ENCODE peak calls at places on chromosomes 3 and 15, in seven cellular contexts. One of them, this sample, is unnamed.

GRCh38 chr3:13143381-13144004 is 70.3 kb upstream of the IQSEC1 start:
- DNase-seq in occipital lobe: no peak
- DNase-seq in fibroblast of the aortic adventitia: no peak
- DNase-seq in NCI-H1436: no peak
- DNase-seq in glutamatergic neuron: no peak
- DNase-seq in left colon: no peak
- DNase-seq in amniotic stem cell: no peak
- DNase-seq in this sample: no peak

GRCh38 chr3:113736548-113737089 is 9.4 kb downstream of the NAA50 start:
- DNase-seq in occipital lobe: no peak
- DNase-seq in fibroblast of the aortic adventitia: peak; percentile 86
- DNase-seq in NCI-H1436: peak; percentile 57
- DNase-seq in glutamatergic neuron: no peak
- DNase-seq in left colon: no peak
- DNase-seq in amniotic stem cell: peak; percentile 18
- DNase-seq in this sample: no peak

GRCh38 chr3:9204253-9205005 is 45.0 kb downstream of the SRGAP3 start:
- DNase-seq in occipital lobe: peak; percentile 37
- DNase-seq in fibroblast of the aortic adventitia: no peak
- DNase-seq in NCI-H1436: no peak
- DNase-seq in glutamatergic neuron: peak; percentile 43
- DNase-seq in left colon: no peak
- DNase-seq in amniotic stem cell: no peak
- DNase-seq in this sample: peak; percentile 61

GRCh38 chr15:43517354-43518072 is at the start of gene MAP1A:
- DNase-seq in occipital lobe: peak; percentile 79
- DNase-seq in fibroblast of the aortic adventitia: peak; percentile 70
- DNase-seq in NCI-H1436: peak; percentile 76
- DNase-seq in glutamatergic neuron: peak; percentile 82
- DNase-seq in left colon: peak; percentile 47
- DNase-seq in amniotic stem cell: no peak
- DNase-seq in this sample: peak; percentile 64

GRCh38 chr3:33884204-33884561 is 85.8 kb downstream of the PDCD6IP start:
- DNase-seq in occipital lobe: peak; percentile 46
- DNase-seq in fibroblast of the aortic adventitia: peak; percentile 63
- DNase-seq in NCI-H1436: no peak
- DNase-seq in glutamatergic neuron: no peak
- DNase-seq in left colon: no peak
- DNase-seq in amniotic stem cell: no peak
- DNase-seq in this sample: no peak

GRCh38 chr3:194472290-194472920 is 14.4 kb downstream of the ATP13A3 start:
- DNase-seq in occipital lobe: no peak
- DNase-seq in fibroblast of the aortic adventitia: peak; percentile 86
- DNase-seq in NCI-H1436: peak; percentile 74
- DNase-seq in glutamatergic neuron: no peak
- DNase-seq in left colon: no peak
- DNase-seq in amniotic stem cell: peak; percentile 49
- DNase-seq in this sample: peak; percentile 27

GRCh38 chr3:168889666-168890065 is 773.8 kb downstream of the MECOM start:
- DNase-seq in occipital lobe: no peak
- DNase-seq in fibroblast of the aortic adventitia: no peak
- DNase-seq in NCI-H1436: no peak
- DNase-seq in glutamatergic neuron: no peak
- DNase-seq in left colon: no peak
- DNase-seq in amniotic stem cell: no peak
- DNase-seq in this sample: no peak

GRCh38 chr3:71035314-71035713 is 548.2 kb downstream of the FOXP1 start:
- DNase-seq in occipital lobe: no peak
- DNase-seq in fibroblast of the aortic adventitia: peak; percentile 51
- DNase-seq in NCI-H1436: no peak
- DNase-seq in glutamatergic neuron: no peak
- DNase-seq in left colon: peak; percentile 80
- DNase-seq in amniotic stem cell: no peak
- DNase-seq in this sample: no peak

GRCh38 chr3:38585791-38586420 is 63.6 kb downstream of the SCN5A start:
- DNase-seq in occipital lobe: no peak
- DNase-seq in fibroblast of the aortic adventitia: no peak
- DNase-seq in NCI-H1436: no peak
- DNase-seq in glutamatergic neuron: no peak
- DNase-seq in left colon: peak; percentile 20
- DNase-seq in amniotic stem cell: no peak
- DNase-seq in this sample: no peak

GRCh38 chr3:96209703-96210102 is 604.7 kb upstream of the EPHA6 start:
- DNase-seq in occipital lobe: no peak
- DNase-seq in fibroblast of the aortic adventitia: no peak
- DNase-seq in NCI-H1436: no peak
- DNase-seq in glutamatergic neuron: no peak
- DNase-seq in left colon: no peak
- DNase-seq in amniotic stem cell: no peak
- DNase-seq in this sample: no peak

GRCh38 chr15:70856177-70856883 is 2.4 kb upstream of the LARP6 start:
- DNase-seq in occipital lobe: no peak
- DNase-seq in fibroblast of the aortic adventitia: peak; percentile 73
- DNase-seq in NCI-H1436: no peak
- DNase-seq in glutamatergic neuron: no peak
- DNase-seq in left colon: no peak
- DNase-seq in amniotic stem cell: no peak
- DNase-seq in this sample: no peak

GRCh38 chr3:46580675-46581074 is 14.6 kb upstream of the LRRC2 start:
- DNase-seq in occipital lobe: no peak
- DNase-seq in fibroblast of the aortic adventitia: no peak
- DNase-seq in NCI-H1436: no peak
- DNase-seq in glutamatergic neuron: no peak
- DNase-seq in left colon: no peak
- DNase-seq in amniotic stem cell: no peak
- DNase-seq in this sample: no peak

GRCh38 chr3:192875971-192876565 is 41.6 kb downstream of the MB21D2 start:
- DNase-seq in occipital lobe: no peak
- DNase-seq in fibroblast of the aortic adventitia: peak; percentile 34
- DNase-seq in NCI-H1436: no peak
- DNase-seq in glutamatergic neuron: no peak
- DNase-seq in left colon: no peak
- DNase-seq in amniotic stem cell: no peak
- DNase-seq in this sample: no peak

GRCh38 chr3:192133271-192133670 is 594.1 kb downstream of the FGF12 start:
- DNase-seq in occipital lobe: no peak
- DNase-seq in fibroblast of the aortic adventitia: no peak
- DNase-seq in NCI-H1436: no peak
- DNase-seq in glutamatergic neuron: no peak
- DNase-seq in left colon: no peak
- DNase-seq in amniotic stem cell: no peak
- DNase-seq in this sample: no peak

GRCh38 chr3:65666426-65667091 is 372.2 kb downstream of the MAGI1 start:
- DNase-seq in occipital lobe: no peak
- DNase-seq in fibroblast of the aortic adventitia: no peak
- DNase-seq in NCI-H1436: no peak
- DNase-seq in glutamatergic neuron: no peak
- DNase-seq in left colon: no peak
- DNase-seq in amniotic stem cell: no peak
- DNase-seq in this sample: no peak

GRCh38 chr15:42731461-42731860 is 5.5 kb downstream of the CDAN1 start:
- DNase-seq in occipital lobe: no peak
- DNase-seq in fibroblast of the aortic adventitia: no peak
- DNase-seq in NCI-H1436: no peak
- DNase-seq in glutamatergic neuron: no peak
- DNase-seq in left colon: no peak
- DNase-seq in amniotic stem cell: no peak
- DNase-seq in this sample: no peak

GRCh38 chr3:129481783-129482332 is 41.8 kb downstream of the IFT122 start:
- DNase-seq in occipital lobe: peak; percentile 24
- DNase-seq in fibroblast of the aortic adventitia: peak; percentile 76
- DNase-seq in NCI-H1436: no peak
- DNase-seq in glutamatergic neuron: no peak
- DNase-seq in left colon: no peak
- DNase-seq in amniotic stem cell: no peak
- DNase-seq in this sample: no peak

GRCh38 chr3:171446801-171447578 is 13.2 kb downstream of the TNIK start:
- DNase-seq in occipital lobe: no peak
- DNase-seq in fibroblast of the aortic adventitia: peak; percentile 83
- DNase-seq in NCI-H1436: no peak
- DNase-seq in glutamatergic neuron: no peak
- DNase-seq in left colon: no peak
- DNase-seq in amniotic stem cell: no peak
- DNase-seq in this sample: no peak

GRCh38 chr15:66253643-66254363 is at the start of gene MEGF11:
- DNase-seq in occipital lobe: peak; percentile 17
- DNase-seq in fibroblast of the aortic adventitia: peak; percentile 35
- DNase-seq in NCI-H1436: peak; percentile 49
- DNase-seq in glutamatergic neuron: peak; percentile 56
- DNase-seq in left colon: no peak
- DNase-seq in amniotic stem cell: no peak
- DNase-seq in this sample: peak; percentile 61

GRCh38 chr3:51401639-51402166 is 10.6 kb downstream of the RBM15B start:
- DNase-seq in occipital lobe: no peak
- DNase-seq in fibroblast of the aortic adventitia: no peak
- DNase-seq in NCI-H1436: no peak
- DNase-seq in glutamatergic neuron: no peak
- DNase-seq in left colon: no peak
- DNase-seq in amniotic stem cell: no peak
- DNase-seq in this sample: no peak

GRCh38 chr3:141913150-141913811 is 36.8 kb downstream of the ATP1B3 start:
- DNase-seq in occipital lobe: no peak
- DNase-seq in fibroblast of the aortic adventitia: peak; percentile 78
- DNase-seq in NCI-H1436: peak; percentile 48
- DNase-seq in glutamatergic neuron: peak; percentile 30
- DNase-seq in left colon: no peak
- DNase-seq in amniotic stem cell: peak; percentile 14
- DNase-seq in this sample: peak; percentile 13

GRCh38 chr3:54772707-54773106 is 155.2 kb downstream of the LRTM1 start:
- DNase-seq in occipital lobe: no peak
- DNase-seq in fibroblast of the aortic adventitia: no peak
- DNase-seq in NCI-H1436: no peak
- DNase-seq in glutamatergic neuron: no peak
- DNase-seq in left colon: no peak
- DNase-seq in amniotic stem cell: no peak
- DNase-seq in this sample: no peak

GRCh38 chr3:129890125-129890524 is 3.4 kb downstream of the TMCC1 start:
- DNase-seq in occipital lobe: no peak
- DNase-seq in fibroblast of the aortic adventitia: no peak
- DNase-seq in NCI-H1436: no peak
- DNase-seq in glutamatergic neuron: no peak
- DNase-seq in left colon: no peak
- DNase-seq in amniotic stem cell: no peak
- DNase-seq in this sample: no peak

GRCh38 chr3:135920275-135920674 is 45.3 kb upstream of the PPP2R3A start:
- DNase-seq in occipital lobe: no peak
- DNase-seq in fibroblast of the aortic adventitia: no peak
- DNase-seq in NCI-H1436: no peak
- DNase-seq in glutamatergic neuron: no peak
- DNase-seq in left colon: no peak
- DNase-seq in amniotic stem cell: no peak
- DNase-seq in this sample: no peak

GRCh38 chr15:88449581-88449980 is 17.6 kb downstream of the MRPL46 start:
- DNase-seq in occipital lobe: no peak
- DNase-seq in fibroblast of the aortic adventitia: no peak
- DNase-seq in NCI-H1436: no peak
- DNase-seq in glutamatergic neuron: no peak
- DNase-seq in left colon: no peak
- DNase-seq in amniotic stem cell: no peak
- DNase-seq in this sample: no peak

GRCh38 chr3:127701281-127701792 is 28.6 kb downstream of the ABTB1 start:
- DNase-seq in occipital lobe: no peak
- DNase-seq in fibroblast of the aortic adventitia: no peak
- DNase-seq in NCI-H1436: no peak
- DNase-seq in glutamatergic neuron: peak; percentile 13
- DNase-seq in left colon: no peak
- DNase-seq in amniotic stem cell: no peak
- DNase-seq in this sample: no peak

This sample was measured in nephron progenitor cell.